ENCODE peak calls at places on chromosome 22, in five cellular contexts. One of them, this sample, is unnamed.

GRCh38 chr22:20298803-20299735 is 20.8 kb downstream of the DGCR6L start:
- DNase-seq in heart right ventricle: peak; percentile 86
- DNase-seq in astrocyte of the spinal cord: peak; percentile 78
- DNase-seq in astrocyte of the cerebellum: no peak
- DNase-seq in tibial artery: peak; percentile 88
- DNase-seq in this sample: peak; percentile 66

GRCh38 chr22:29073618-29074275 is 912 bp downstream of the KREMEN1 start:
- DNase-seq in astrocyte of the spinal cord: no peak
- DNase-seq in heart right ventricle: peak; percentile 61
- DNase-seq in tibial artery: no peak
- DNase-seq in astrocyte of the cerebellum: no peak
- DNase-seq in this sample: no peak

GRCh38 chr22:20619042-20619892 is 111.9 kb downstream of the MED15 start:
- DNase-seq in astrocyte of the spinal cord: no peak
- DNase-seq in tibial artery: no peak
- DNase-seq in heart right ventricle: no peak
- DNase-seq in astrocyte of the cerebellum: no peak
- DNase-seq in this sample: no peak

GRCh38 chr22:38214248-38215056 is 12.7 kb downstream of the MAFF start:
- DNase-seq in astrocyte of the cerebellum: no peak
- DNase-seq in heart right ventricle: peak; percentile 77
- DNase-seq in tibial artery: peak; percentile 87
- DNase-seq in astrocyte of the spinal cord: peak; percentile 71
- DNase-seq in this sample: peak; percentile 58

GRCh38 chr22:32852346-32853251 is 51.1 kb downstream of the TIMP3 start:
- DNase-seq in heart right ventricle: peak; percentile 76
- DNase-seq in astrocyte of the cerebellum: no peak
- DNase-seq in astrocyte of the spinal cord: peak; percentile 57
- DNase-seq in tibial artery: peak; percentile 94
- DNase-seq in this sample: peak; percentile 67

GRCh38 chr22:19876314-19876940 is 21.8 kb upstream of the GNB1L start:
- DNase-seq in astrocyte of the cerebellum: no peak
- DNase-seq in tibial artery: no peak
- DNase-seq in heart right ventricle: no peak
- DNase-seq in astrocyte of the spinal cord: no peak
- DNase-seq in this sample: peak; percentile 41

GRCh38 chr22:48099251-48099650 is 1336.8 kb downstream of the TBC1D22A start:
- DNase-seq in astrocyte of the spinal cord: no peak
- DNase-seq in heart right ventricle: no peak
- DNase-seq in astrocyte of the cerebellum: no peak
- DNase-seq in tibial artery: peak; percentile 43
- DNase-seq in this sample: no peak

GRCh38 chr22:47796128-47796908 is 1033.9 kb downstream of the TBC1D22A start:
- DNase-seq in heart right ventricle: no peak
- DNase-seq in tibial artery: no peak
- DNase-seq in astrocyte of the spinal cord: no peak
- DNase-seq in astrocyte of the cerebellum: no peak
- DNase-seq in this sample: no peak

GRCh38 chr22:50583294-50583865 is 731 bp upstream of the CHKB start:
- DNase-seq in astrocyte of the cerebellum: no peak
- DNase-seq in heart right ventricle: no peak
- DNase-seq in astrocyte of the spinal cord: no peak
- DNase-seq in tibial artery: no peak
- DNase-seq in this sample: no peak

GRCh38 chr22:49348631-49349030 is 479.0 kb downstream of the BRD1 start:
- DNase-seq in heart right ventricle: no peak
- DNase-seq in tibial artery: peak; percentile 46
- DNase-seq in astrocyte of the cerebellum: no peak
- DNase-seq in astrocyte of the spinal cord: no peak
- DNase-seq in this sample: no peak

GRCh38 chr22:45863981-45864751 is 112.8 kb downstream of the WNT7B start:
- DNase-seq in heart right ventricle: peak; percentile 75
- DNase-seq in astrocyte of the spinal cord: peak; percentile 82
- DNase-seq in astrocyte of the cerebellum: peak; percentile 62
- DNase-seq in tibial artery: peak; percentile 74
- DNase-seq in this sample: peak; percentile 61

GRCh38 chr22:40533712-40534378 is 102.7 kb downstream of the MRTFA start:
- DNase-seq in heart right ventricle: no peak
- DNase-seq in astrocyte of the spinal cord: peak; percentile 79
- DNase-seq in astrocyte of the cerebellum: no peak
- DNase-seq in tibial artery: no peak
- DNase-seq in this sample: peak; percentile 81

GRCh38 chr22:37501176-37501609 is 15.0 kb upstream of the MFNG start:
- DNase-seq in tibial artery: no peak
- DNase-seq in heart right ventricle: peak; percentile 75
- DNase-seq in astrocyte of the spinal cord: peak; percentile 48
- DNase-seq in astrocyte of the cerebellum: no peak
- DNase-seq in this sample: peak; percentile 60

GRCh38 chr22:28801845-28802594 is 1.7 kb upstream of the XBP1 start:
- DNase-seq in astrocyte of the cerebellum: no peak
- DNase-seq in heart right ventricle: no peak
- DNase-seq in astrocyte of the spinal cord: no peak
- DNase-seq in tibial artery: no peak
- DNase-seq in this sample: no peak

GRCh38 chr22:35914665-35915476 is 113.8 kb downstream of the RBFOX2 start:
- DNase-seq in astrocyte of the spinal cord: peak; percentile 88
- DNase-seq in heart right ventricle: no peak
- DNase-seq in tibial artery: peak; percentile 76
- DNase-seq in astrocyte of the cerebellum: peak; percentile 77
- DNase-seq in this sample: peak; percentile 94

GRCh38 chr22:35914357-35914664 is 114.3 kb downstream of the RBFOX2 start:
- DNase-seq in tibial artery: no peak
- DNase-seq in astrocyte of the cerebellum: no peak
- DNase-seq in heart right ventricle: no peak
- DNase-seq in astrocyte of the spinal cord: no peak
- DNase-seq in this sample: no peak

GRCh38 chr22:35917651-35918050 is 111.0 kb downstream of the RBFOX2 start:
- DNase-seq in astrocyte of the spinal cord: no peak
- DNase-seq in heart right ventricle: no peak
- DNase-seq in tibial artery: no peak
- DNase-seq in astrocyte of the cerebellum: no peak
- DNase-seq in this sample: no peak

GRCh38 chr22:35913925-35914324 is 114.7 kb downstream of the RBFOX2 start:
- DNase-seq in heart right ventricle: no peak
- DNase-seq in tibial artery: no peak
- DNase-seq in astrocyte of the cerebellum: no peak
- DNase-seq in astrocyte of the spinal cord: no peak
- DNase-seq in this sample: no peak

GRCh38 chr22:35915477-35916013 is 113.1 kb downstream of the RBFOX2 start:
- DNase-seq in tibial artery: no peak
- DNase-seq in astrocyte of the cerebellum: no peak
- DNase-seq in heart right ventricle: no peak
- DNase-seq in astrocyte of the spinal cord: peak; percentile 39
- DNase-seq in this sample: peak; percentile 55
- H3K4me3 ChIP-seq in tibial artery: peak overlapping the region; percentile 46
- H3K4me3 ChIP-seq in astrocyte of the cerebellum: peak overlapping the region; percentile 39
- H3K4me3 ChIP-seq in heart right ventricle: peak overlapping the region; percentile 35
- H3K4me3 ChIP-seq in astrocyte of the spinal cord: peak overlapping the region; percentile 39
- H3K4me3 ChIP-seq in this sample: no peak overlapping the region

DNA sequence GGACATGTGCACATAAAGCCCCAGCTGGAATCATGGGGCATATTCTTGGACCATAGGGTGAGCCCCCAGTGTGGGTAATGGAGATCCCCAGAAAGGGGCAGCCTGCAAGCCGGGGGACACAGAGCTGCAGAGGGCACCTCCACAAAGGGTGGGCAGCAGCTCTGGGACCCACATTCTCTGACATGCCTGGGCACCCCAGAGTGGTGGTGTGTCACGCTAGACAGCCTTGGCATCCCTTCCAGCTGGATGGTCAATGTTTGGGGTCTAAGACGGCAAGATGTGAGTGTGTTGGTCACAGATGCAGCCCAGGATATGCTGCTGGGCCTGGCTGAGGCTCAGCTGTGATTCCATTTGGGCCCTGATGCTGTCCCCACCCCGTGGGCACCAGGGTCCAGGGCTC is 9.7 kb downstream of the ADORA2A start:
- DNase-seq in heart right ventricle: no peak
- DNase-seq in astrocyte of the cerebellum: no peak
- DNase-seq in astrocyte of the spinal cord: no peak
- DNase-seq in tibial artery: peak; percentile 44
- DNase-seq in this sample: no peak
- H3K4me3 ChIP-seq in heart right ventricle: no peak overlapping the region
- H3K4me3 ChIP-seq in astrocyte of the cerebellum: no peak overlapping the region
- H3K4me3 ChIP-seq in astrocyte of the spinal cord: no peak overlapping the region
- H3K4me3 ChIP-seq in tibial artery: no peak overlapping the region
- H3K4me3 ChIP-seq in this sample: no peak overlapping the region

DNA sequence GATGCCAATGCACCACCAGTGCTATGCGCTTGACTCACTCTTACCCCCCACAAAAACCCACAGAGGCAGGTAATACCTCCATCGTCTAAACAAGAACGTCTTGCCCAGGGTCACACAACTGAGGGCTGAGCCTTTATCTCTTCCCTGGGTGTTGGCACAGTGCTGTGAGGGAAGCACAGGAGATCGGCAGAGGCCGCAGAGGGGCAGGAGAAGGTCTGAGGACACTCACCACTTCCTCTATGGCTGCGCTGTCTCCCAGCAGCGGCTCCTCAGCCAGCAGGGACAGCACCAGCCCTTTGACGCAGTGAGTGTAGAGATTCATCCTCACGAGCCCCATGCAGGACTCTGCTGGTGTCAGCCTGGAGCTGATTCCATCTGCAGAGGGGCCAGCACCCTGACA is 19.9 kb downstream of the HPS4 start:
- DNase-seq in heart right ventricle: no peak
- DNase-seq in astrocyte of the spinal cord: no peak
- DNase-seq in astrocyte of the cerebellum: no peak
- DNase-seq in tibial artery: peak; percentile 40
- DNase-seq in this sample: no peak
- H3K4me3 ChIP-seq in heart right ventricle: no peak overlapping the region
- H3K4me3 ChIP-seq in astrocyte of the spinal cord: no peak overlapping the region
- H3K4me3 ChIP-seq in astrocyte of the cerebellum: no peak overlapping the region
- H3K4me3 ChIP-seq in tibial artery: no peak overlapping the region
- H3K4me3 ChIP-seq in this sample: no peak overlapping the region

GRCh38 chr22:35379146-35379993 is 1.5 kb upstream of the HMOX1 start:
- DNase-seq in tibial artery: no peak
- DNase-seq in heart right ventricle: no peak
- DNase-seq in astrocyte of the spinal cord: no peak
- DNase-seq in astrocyte of the cerebellum: no peak
- DNase-seq in this sample: no peak

GRCh38 chr22:35378547-35379078 is 2.3 kb upstream of the HMOX1 start:
- DNase-seq in tibial artery: no peak
- DNase-seq in heart right ventricle: no peak
- DNase-seq in astrocyte of the spinal cord: no peak
- DNase-seq in astrocyte of the cerebellum: no peak
- DNase-seq in this sample: no peak

GRCh38 chr22:35377735-35378134 is 3.2 kb upstream of the HMOX1 start:
- DNase-seq in astrocyte of the spinal cord: no peak
- DNase-seq in heart right ventricle: no peak
- DNase-seq in tibial artery: no peak
- DNase-seq in astrocyte of the cerebellum: no peak
- DNase-seq in this sample: no peak

GRCh38 chr22:35375031-35375430 is 5.9 kb upstream of the HMOX1 start:
- DNase-seq in tibial artery: no peak
- DNase-seq in astrocyte of the cerebellum: peak; percentile 62
- DNase-seq in astrocyte of the spinal cord: peak; percentile 71
- DNase-seq in heart right ventricle: no peak
- DNase-seq in this sample: no peak

GRCh38 chr22:35376728-35377472 is 4.0 kb upstream of the HMOX1 start:
- DNase-seq in astrocyte of the cerebellum: peak; percentile 95
- DNase-seq in heart right ventricle: peak; percentile 83
- DNase-seq in astrocyte of the spinal cord: peak; percentile 98
- DNase-seq in tibial artery: peak; percentile 98
- DNase-seq in this sample: peak; percentile 100
- H3K4me3 ChIP-seq in astrocyte of the cerebellum: no peak overlapping the region
- H3K4me3 ChIP-seq in heart right ventricle: no peak overlapping the region
- H3K4me3 ChIP-seq in astrocyte of the spinal cord: no peak overlapping the region
- H3K4me3 ChIP-seq in tibial artery: no peak overlapping the region
- H3K4me3 ChIP-seq in this sample: no peak overlapping the region

GRCh38 chr22:43118024-43118849 is 7.7 kb downstream of the BIK start:
- DNase-seq in tibial artery: no peak
- DNase-seq in astrocyte of the spinal cord: no peak
- DNase-seq in heart right ventricle: no peak
- DNase-seq in astrocyte of the cerebellum: no peak
- DNase-seq in this sample: no peak
- H3K4me3 ChIP-seq in tibial artery: no peak overlapping the region
- H3K4me3 ChIP-seq in astrocyte of the spinal cord: no peak overlapping the region
- H3K4me3 ChIP-seq in heart right ventricle: no peak overlapping the region
- H3K4me3 ChIP-seq in astrocyte of the cerebellum: no peak overlapping the region
- H3K4me3 ChIP-seq in this sample: no peak overlapping the region

DNA sequence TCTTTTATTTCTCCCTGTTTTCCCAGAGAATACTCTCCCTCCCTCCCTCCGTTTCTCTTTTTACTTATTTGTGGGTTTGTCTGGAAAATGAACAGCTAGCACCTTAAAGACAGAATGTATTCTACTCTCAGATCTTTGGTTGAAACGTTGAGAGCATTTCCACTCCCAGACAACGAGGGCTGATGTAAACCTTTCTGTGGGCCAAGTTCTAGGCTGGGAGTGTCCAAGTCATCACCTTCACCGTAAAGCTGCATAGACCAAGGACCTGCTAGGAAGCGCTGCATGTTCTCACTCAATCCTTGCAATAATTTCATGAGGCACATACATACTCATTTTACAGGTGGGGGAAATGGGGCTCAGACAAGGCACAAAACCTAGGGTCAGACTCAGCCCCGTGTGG is 32.4 kb downstream of the MYH9 start:
- DNase-seq in heart right ventricle: no peak
- DNase-seq in astrocyte of the spinal cord: no peak
- DNase-seq in astrocyte of the cerebellum: no peak
- DNase-seq in tibial artery: no peak
- DNase-seq in this sample: peak; percentile 73
- H3K4me3 ChIP-seq in heart right ventricle: peak overlapping the region; percentile 6
- H3K4me3 ChIP-seq in astrocyte of the spinal cord: no peak overlapping the region
- H3K4me3 ChIP-seq in astrocyte of the cerebellum: no peak overlapping the region
- H3K4me3 ChIP-seq in tibial artery: peak overlapping the region; percentile 15
- H3K4me3 ChIP-seq in this sample: no peak overlapping the region

DNA sequence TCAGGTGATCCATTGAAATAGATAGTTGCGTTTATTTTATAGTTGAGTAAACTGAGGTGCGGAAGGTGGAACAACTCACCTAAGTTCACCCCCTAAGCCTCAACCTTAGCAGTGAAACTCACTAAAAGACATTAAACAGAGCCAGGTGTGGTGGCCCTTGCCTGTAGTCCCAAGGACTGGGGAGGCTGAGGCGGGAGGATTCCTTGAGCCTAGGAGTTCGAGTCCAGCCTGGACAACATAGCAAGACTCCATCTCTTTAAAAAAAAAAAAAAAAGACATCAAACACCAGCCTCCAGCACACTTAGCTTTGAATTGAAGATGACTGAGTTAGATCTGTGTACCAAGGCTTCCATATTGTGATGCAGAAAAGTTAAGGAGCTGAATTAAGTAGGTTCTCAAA is 845 bp upstream of the RAB36 start:
- DNase-seq in astrocyte of the cerebellum: no peak
- DNase-seq in astrocyte of the spinal cord: no peak
- DNase-seq in tibial artery: no peak
- DNase-seq in heart right ventricle: no peak
- DNase-seq in this sample: no peak
- H3K4me3 ChIP-seq in astrocyte of the cerebellum: no peak overlapping the region
- H3K4me3 ChIP-seq in astrocyte of the spinal cord: no peak overlapping the region
- H3K4me3 ChIP-seq in tibial artery: peak overlapping the region; percentile 41
- H3K4me3 ChIP-seq in heart right ventricle: no peak overlapping the region
- H3K4me3 ChIP-seq in this sample: no peak overlapping the region